ENCODE peak calls at places on chromosome 1, in nine cellular contexts. F is IMR-90, I is SK-N-SH, N is HCT116, W is K562, Q is neural progenitor cell, O is neuronal stem cell, R is mammary epithelial cell, T is PC-3. V is an unnamed sample.
A peak's percentile ranks its signal among the peaks of the same experiment; 100 is the strongest.

GRCh38 chr1:215793210-215793609 is 226.1 kb downstream of the KCTD3 start:
- DNase-seq in F (peak; percentile 94), I (no peak), N (no peak), W (no peak), Q (no peak), O (no peak), R (peak; percentile 32), T (peak; percentile 81), V (peak; percentile 89)

GRCh38 chr1:37471345-37472231 is 2.8 kb upstream of the ZC3H12A start:
- DNase-seq in F (peak; percentile 90), I (peak; percentile 80), N (peak; percentile 66), W (no peak), Q (peak; percentile 28), O (no peak), R (peak; percentile 86), T (peak; percentile 82), V (peak; percentile 95)

GRCh38 chr1:44964396-44964795 is 22.0 kb downstream of the EIF2B3 start:
- DNase-seq in F (no peak), I (no peak), N (no peak), W (no peak), Q (no peak), O (no peak), R (peak; percentile 58), T (no peak), V (no peak)

GRCh38 chr1:26349886-26350244 is 4.1 kb downstream of the CRYBG2 start:
- DNase-seq in F (no peak), I (no peak), N (no peak), W (no peak), Q (no peak), O (no peak), R (no peak), T (no peak), V (no peak)

GRCh38 chr1:185453496-185454192 is 136.6 kb upstream of the IVNS1ABP start:
- DNase-seq in F (peak; percentile 92), I (no peak), N (no peak), W (no peak), Q (no peak), O (no peak), R (no peak), T (peak; percentile 93), V (peak; percentile 83)

GRCh38 chr1:204261266-204261665 is 47.5 kb upstream of the GOLT1A start:
- DNase-seq in F (no peak), I (no peak), N (no peak), W (no peak), Q (no peak), O (no peak), R (no peak), T (no peak), V (no peak)

GRCh38 chr1:210125143-210125542 is 107.5 kb upstream of the SERTAD4 start:
- DNase-seq in F (no peak), I (peak; percentile 26), N (no peak), W (no peak), Q (no peak), O (no peak), R (no peak), T (no peak), V (peak; percentile 60)

GRCh38 chr1:217135569-217135915 is 412.3 kb upstream of the ESRRG start:
- DNase-seq in F (peak; percentile 5), I (peak; percentile 73), N (no peak), W (no peak), Q (peak; percentile 37), O (no peak), R (peak; percentile 20), T (no peak), V (peak; percentile 36)

GRCh38 chr1:9717193-9718005 is 65.9 kb downstream of the PIK3CD start:
- DNase-seq in F (no peak), I (peak; percentile 65), N (no peak), W (peak; percentile 88), Q (no peak), O (no peak), R (no peak), T (no peak), V (no peak)

GRCh38 chr1:182444497-182444896 is 5.4 kb upstream of the RGSL1 start:
- DNase-seq in F (no peak), I (no peak), N (no peak), W (no peak), Q (no peak), O (no peak), R (no peak), T (no peak), V (no peak)

GRCh38 chr1:186033744-186034345 is 299.7 kb downstream of the HMCN1 start:
- DNase-seq in F (peak; percentile 32), I (no peak), N (no peak), W (no peak), Q (no peak), O (no peak), R (peak; percentile 35), T (no peak), V (no peak)

GRCh38 chr1:109547412-109548320 is 749 bp upstream of the GNAI3 start:
- DNase-seq in F (peak; percentile 26), I (no peak), N (no peak), W (no peak), Q (peak; percentile 40), O (no peak), R (peak; percentile 36), T (peak; percentile 27), V (peak; percentile 63)

GRCh38 chr1:214515544-214516433 is 35.6 kb downstream of the PTPN14 start:
- DNase-seq in F (no peak), I (no peak), N (no peak), W (no peak), Q (no peak), O (no peak), R (no peak), T (no peak), V (peak; percentile 58)

GRCh38 chr1:150966011-150966410 is 8.6 kb downstream of the CERS2 start:
- DNase-seq in F (no peak), I (no peak), N (no peak), W (no peak), Q (no peak), O (no peak), R (no peak), T (no peak), V (no peak)

GRCh38 chr1:205474571-205474970 is 18.7 kb upstream of the BLACAT1 start:
- DNase-seq in F (no peak), I (no peak), N (no peak), W (no peak), Q (no peak), O (no peak), R (no peak), T (no peak), V (no peak)

GRCh38 chr1:1540015-1540816 is at the start of gene TMEM240:
- DNase-seq in F (peak; percentile 69), I (peak; percentile 95), N (no peak), W (no peak), Q (peak; percentile 92), O (peak; percentile 71), R (no peak), T (no peak), V (peak; percentile 94)
- H3K4me3 ChIP-seq in F (peak within 1 kb of the TSS; percentile 99), I (no peak within 1 kb of the TSS), N (no peak within 1 kb of the TSS), W (no peak within 1 kb of the TSS), Q (peak within 1 kb of the TSS; percentile 59), O (peak within 1 kb of the TSS; percentile 88), R (no peak within 1 kb of the TSS), T (no peak within 1 kb of the TSS), V (peak within 1 kb of the TSS; percentile 74)

DNA sequence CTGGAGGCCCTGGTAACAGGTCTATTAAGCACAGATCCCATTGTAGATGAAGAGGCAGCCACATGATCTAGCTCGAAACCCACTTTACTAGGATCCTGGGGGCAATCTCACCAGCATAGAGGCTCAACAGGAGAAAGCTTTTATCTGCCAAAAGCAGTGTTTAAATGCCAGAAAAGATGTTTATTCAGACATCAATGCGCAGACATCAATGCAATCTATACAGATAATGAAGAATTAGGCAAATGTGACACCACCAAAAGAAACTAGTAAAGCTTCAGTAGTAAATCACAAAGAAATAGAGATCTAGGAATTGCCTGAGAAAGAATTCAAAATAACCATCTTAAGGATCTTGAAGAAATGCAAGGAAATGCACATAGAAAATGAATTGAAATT is 32.5 kb downstream of the OR6Y1 start:
- DNase-seq in F (no peak), I (no peak), N (no peak), W (no peak), Q (no peak), O (no peak), R (no peak), T (no peak), V (no peak)
- H3K27me3 ChIP-seq in F (no peaks in the 10 kb centered on the region), I (no peaks in the 10 kb centered on the region), N (no peaks in the 10 kb centered on the region), W (no peaks in the 10 kb centered on the region), Q (no peaks in the 10 kb centered on the region), O (no peaks in the 10 kb centered on the region), R (peaks cover 2% of the 10 kb centered on the region), T (peaks cover 22% of the 10 kb centered on the region), V (peaks cover 4% of the 10 kb centered on the region)

GRCh38 chr1:52032785-52033131 is 852 bp downstream of the KTI12 start:
- DNase-seq in F (peak; percentile 60), I (peak; percentile 65), N (no peak), W (peak; percentile 48), Q (no peak), O (no peak), R (no peak), T (peak; percentile 45), V (peak; percentile 50)

GRCh38 chr1:52028328-52028727 is 5.3 kb downstream of the KTI12 start:
- DNase-seq in F (no peak), I (no peak), N (no peak), W (no peak), Q (no peak), O (no peak), R (no peak), T (no peak), V (no peak)

GRCh38 chr1:52033190-52034049 is at the start of gene KTI12:
- DNase-seq in F (peak; percentile 92), I (peak; percentile 91), N (peak; percentile 73), W (peak; percentile 85), Q (peak; percentile 89), O (peak; percentile 72), R (peak; percentile 74), T (peak; percentile 86), V (peak; percentile 96)

GRCh38 chr1:52034050-52034384 is 407 bp upstream of the KTI12 start:
- DNase-seq in F (no peak), I (no peak), N (no peak), W (no peak), Q (no peak), O (no peak), R (no peak), T (no peak), V (no peak)

DNA sequence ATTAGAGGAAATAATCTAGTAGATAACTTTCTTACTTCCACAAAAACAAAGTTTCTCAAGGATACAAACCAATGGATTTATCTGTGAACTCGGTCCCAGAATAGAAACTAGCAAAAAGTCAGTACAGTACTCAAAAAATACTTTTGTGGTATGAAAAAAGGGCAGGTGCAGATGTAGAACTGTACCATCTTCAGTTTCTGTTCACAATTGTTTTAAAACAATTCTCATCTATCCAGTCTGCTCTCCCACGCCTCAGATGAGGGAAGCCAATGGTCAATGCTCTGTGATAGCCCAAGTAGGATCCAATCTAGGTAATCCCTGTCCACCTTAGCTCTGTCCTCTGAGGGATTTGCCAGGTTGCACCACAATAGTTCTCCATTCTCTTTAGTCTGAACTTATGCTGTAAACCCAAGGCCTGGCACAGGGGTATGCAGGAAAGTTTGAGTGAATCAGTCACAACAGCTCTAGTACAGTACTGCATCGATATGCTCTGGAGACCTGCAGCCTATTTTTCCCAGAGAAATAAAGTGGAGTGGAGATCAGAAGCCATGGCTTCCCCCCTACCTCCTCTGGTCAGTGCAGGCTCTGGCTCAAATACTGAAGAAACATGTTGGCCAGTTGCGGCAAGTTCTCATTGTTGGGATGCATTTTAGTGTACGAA is 1.4 kb downstream of the KTI12 start:
- DNase-seq in F (peak; percentile 6), I (no peak), N (no peak), W (no peak), Q (no peak), O (no peak), R (peak; percentile 39), T (no peak), V (peak; percentile 18)
- H3K9ac ChIP-seq in F (peak overlapping the region; percentile 83), I (peak overlapping the region; percentile 87), N (peak overlapping the region; percentile 92), W (peak overlapping the region; percentile 100), Q (peak overlapping the region; percentile 64), O (peak overlapping the region; percentile 53), R (peak overlapping the region; percentile 78), T (peak overlapping the region; percentile 92), V (peak overlapping the region; percentile 95)

GRCh38 chr1:32870615-32871363 is at the start of gene FNDC5:
- DNase-seq in F (peak; percentile 11), I (peak; percentile 89), N (no peak), W (peak; percentile 86), Q (peak; percentile 86), O (no peak), R (no peak), T (no peak), V (peak; percentile 65)
- H3K4me3 ChIP-seq in F (peak within 1 kb of the TSS; percentile 22), I (no peak within 1 kb of the TSS), N (no peak within 1 kb of the TSS), W (peak within 1 kb of the TSS; percentile 28), Q (peak within 1 kb of the TSS; percentile 58), O (peak within 1 kb of the TSS; percentile 69), R (no peak within 1 kb of the TSS), T (peak within 1 kb of the TSS; percentile 47), V (peak within 1 kb of the TSS; percentile 69)